ENCODE peak calls at places on chromosomes 12 and 14, in four cellular contexts. One of them, this sample, is unnamed.

GRCh38 chr12:52832451-52832850 is 1.7 kb downstream of the KRT79 start:
- DNase-seq in HCT116: no peak
- DNase-seq in mammary epithelial cell: no peak
- DNase-seq in pancreas: no peak
- DNase-seq in this sample: no peak

GRCh38 chr14:85276829-85277228 is 253.1 kb upstream of the FLRT2 start:
- DNase-seq in HCT116: no peak
- DNase-seq in mammary epithelial cell: no peak
- DNase-seq in pancreas: no peak
- DNase-seq in this sample: no peak

GRCh38 chr12:102427542-102427923 is 52.8 kb downstream of the IGF1 start:
- DNase-seq in HCT116: no peak
- DNase-seq in mammary epithelial cell: no peak
- DNase-seq in pancreas: peak
- DNase-seq in this sample: no peak

GRCh38 chr14:88388741-88389282 is 3.4 kb downstream of the SPATA7 start:
- DNase-seq in HCT116: no peak
- DNase-seq in mammary epithelial cell: no peak
- DNase-seq in pancreas: no peak
- DNase-seq in this sample: no peak

GRCh38 chr12:66196806-66197205 is 7.8 kb downstream of the IRAK3 start:
- DNase-seq in HCT116: no peak
- DNase-seq in mammary epithelial cell: no peak
- DNase-seq in pancreas: no peak
- DNase-seq in this sample: no peak

GRCh38 chr14:31678421-31679249 is 117.4 kb downstream of the NUBPL start:
- DNase-seq in HCT116: no peak
- DNase-seq in mammary epithelial cell: no peak
- DNase-seq in pancreas: no peak
- DNase-seq in this sample: no peak

GRCh38 chr14:31967669-31967975 is 109.5 kb upstream of the ARHGAP5 start:
- DNase-seq in HCT116: no peak
- DNase-seq in mammary epithelial cell: no peak
- DNase-seq in pancreas: no peak
- DNase-seq in this sample: no peak

GRCh38 chr12:25315388-25315787 is 64.7 kb upstream of the KRAS start:
- DNase-seq in HCT116: no peak
- DNase-seq in mammary epithelial cell: no peak
- DNase-seq in pancreas: no peak
- DNase-seq in this sample: no peak

GRCh38 chr12:99996095-99996494 is 11.4 kb upstream of the ANKS1B start:
- DNase-seq in HCT116: no peak
- DNase-seq in mammary epithelial cell: no peak
- DNase-seq in pancreas: no peak
- DNase-seq in this sample: no peak

GRCh38 chr14:64506751-64507150 is 2.2 kb downstream of the ZBTB1 start:
- DNase-seq in HCT116: no peak
- DNase-seq in mammary epithelial cell: no peak
- DNase-seq in pancreas: no peak
- DNase-seq in this sample: no peak

GRCh38 chr12:9049520-9050133 is 60.3 kb downstream of the KLRG1 start:
- DNase-seq in HCT116: peak
- DNase-seq in mammary epithelial cell: peak
- DNase-seq in pancreas: no peak
- DNase-seq in this sample: peak

GRCh38 chr14:70808023-70808401 is 1.3 kb downstream of the MAP3K9 start:
- DNase-seq in HCT116: peak
- DNase-seq in mammary epithelial cell: no peak
- DNase-seq in pancreas: peak
- DNase-seq in this sample: no peak

GRCh38 chr14:63273717-63274673 is 44.7 kb downstream of the GPHB5 start:
- DNase-seq in HCT116: no peak
- DNase-seq in mammary epithelial cell: no peak
- DNase-seq in pancreas: no peak
- DNase-seq in this sample: no peak

GRCh38 chr12:81329088-81329487 is 251.2 kb downstream of the ACSS3 start:
- DNase-seq in HCT116: no peak
- DNase-seq in mammary epithelial cell: peak
- DNase-seq in pancreas: no peak
- DNase-seq in this sample: no peak

GRCh38 chr12:57632369-57632897 is 568 bp downstream of the B4GALNT1 start:
- DNase-seq in HCT116: no peak
- DNase-seq in mammary epithelial cell: peak
- DNase-seq in pancreas: no peak
- DNase-seq in this sample: no peak

GRCh38 chr12:33248364-33248763 is 191.3 kb downstream of the SYT10 start:
- DNase-seq in HCT116: no peak
- DNase-seq in mammary epithelial cell: no peak
- DNase-seq in pancreas: no peak
- DNase-seq in this sample: no peak

GRCh38 chr12:111410229-111411186 is 4.8 kb downstream of the SH2B3 start:
- DNase-seq in HCT116: no peak
- DNase-seq in mammary epithelial cell: no peak
- DNase-seq in pancreas: no peak
- DNase-seq in this sample: no peak

GRCh38 chr14:68191567-68192321 is 372.2 kb downstream of the RAD51B start:
- DNase-seq in HCT116: peak
- DNase-seq in mammary epithelial cell: peak
- DNase-seq in pancreas: no peak
- DNase-seq in this sample: peak

GRCh38 chr12:52010152-52010622 is 3.4 kb downstream of the TAMALIN start:
- DNase-seq in HCT116: no peak
- DNase-seq in mammary epithelial cell: no peak
- DNase-seq in pancreas: peak
- DNase-seq in this sample: no peak

GRCh38 chr12:73998894-73999293 is 538.7 kb upstream of the ATXN7L3B start:
- DNase-seq in HCT116: no peak
- DNase-seq in mammary epithelial cell: no peak
- DNase-seq in pancreas: no peak
- DNase-seq in this sample: no peak

GRCh38 chr14:95500201-95500681 is 16.2 kb downstream of the SYNE3 start:
- DNase-seq in HCT116: no peak
- DNase-seq in mammary epithelial cell: no peak
- DNase-seq in pancreas: no peak
- DNase-seq in this sample: no peak

GRCh38 chr12:122799635-122800243 is 25.4 kb downstream of the CCDC62 start:
- DNase-seq in HCT116: no peak
- DNase-seq in mammary epithelial cell: no peak
- DNase-seq in pancreas: no peak
- DNase-seq in this sample: no peak

GRCh38 chr12:110647669-110648068 is 33.7 kb downstream of the TCTN1 start:
- DNase-seq in HCT116: no peak
- DNase-seq in mammary epithelial cell: no peak
- DNase-seq in pancreas: no peak
- DNase-seq in this sample: no peak

GRCh38 chr14:52061380-52061779 is 7.5 kb downstream of the NID2 start:
- DNase-seq in HCT116: no peak
- DNase-seq in mammary epithelial cell: no peak
- DNase-seq in pancreas: no peak
- DNase-seq in this sample: no peak

GRCh38 chr12:131211279-131211938 is 257.7 kb downstream of the ADGRD1 start:
- DNase-seq in HCT116: no peak
- DNase-seq in mammary epithelial cell: no peak
- DNase-seq in pancreas: no peak
- DNase-seq in this sample: no peak

DNA sequence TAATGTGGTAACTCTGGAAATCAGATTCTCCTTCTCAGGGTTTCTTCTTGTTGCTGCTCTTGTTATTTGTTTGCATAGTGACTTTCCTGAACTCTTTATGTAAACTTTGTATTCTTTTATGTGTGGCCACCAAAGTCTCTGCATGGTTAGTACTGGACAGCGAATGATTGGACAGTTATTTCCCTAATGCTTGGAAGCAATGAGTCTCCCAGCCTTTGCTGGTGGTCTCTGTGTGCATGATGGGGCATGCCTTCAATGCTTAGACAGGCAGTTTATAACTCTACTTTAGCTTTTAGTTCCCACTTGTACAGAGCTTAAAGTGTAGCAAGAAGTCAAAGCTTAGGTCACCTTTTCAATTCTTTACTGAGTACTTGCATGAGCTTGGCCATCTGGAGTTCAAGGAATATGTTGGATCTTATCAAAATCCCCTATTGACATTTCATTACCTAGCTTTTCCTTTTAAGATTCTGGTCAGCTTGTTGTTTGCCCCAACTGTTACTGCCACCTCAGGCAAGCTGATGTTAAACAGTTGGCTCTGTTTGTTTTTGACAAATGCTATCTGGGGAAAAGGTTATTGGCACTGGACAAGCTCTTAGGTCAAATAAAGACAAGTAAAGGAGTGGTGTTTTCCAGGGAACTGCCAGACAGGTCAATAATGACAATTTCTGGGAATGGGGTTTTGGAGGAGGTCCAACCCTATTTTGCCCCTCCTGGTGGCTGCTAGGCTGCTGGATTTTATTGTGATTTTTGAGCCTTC is 12.3 kb downstream of the CCDC91 start:
- DNase-seq in HCT116: no peak
- DNase-seq in mammary epithelial cell: no peak
- DNase-seq in pancreas: no peak
- DNase-seq in this sample: no peak
- TF ChIP-seq CTCF in HCT116: no peak
- TF ChIP-seq CTCF in mammary epithelial cell: no peak
- TF ChIP-seq CTCF in pancreas: no peak
- TF ChIP-seq CTCF in this sample: no peak

GRCh38 chr12:98997-99396 is 32.4 kb downstream of the IQSEC3 start:
- DNase-seq in HCT116: no peak
- DNase-seq in mammary epithelial cell: no peak
- DNase-seq in pancreas: no peak
- DNase-seq in this sample: no peak
- H3K27ac ChIP-seq in HCT116: no peak
- H3K27ac ChIP-seq in mammary epithelial cell: no peak
- H3K27ac ChIP-seq in pancreas: no peak
- H3K27ac ChIP-seq in this sample: no peak

DNA sequence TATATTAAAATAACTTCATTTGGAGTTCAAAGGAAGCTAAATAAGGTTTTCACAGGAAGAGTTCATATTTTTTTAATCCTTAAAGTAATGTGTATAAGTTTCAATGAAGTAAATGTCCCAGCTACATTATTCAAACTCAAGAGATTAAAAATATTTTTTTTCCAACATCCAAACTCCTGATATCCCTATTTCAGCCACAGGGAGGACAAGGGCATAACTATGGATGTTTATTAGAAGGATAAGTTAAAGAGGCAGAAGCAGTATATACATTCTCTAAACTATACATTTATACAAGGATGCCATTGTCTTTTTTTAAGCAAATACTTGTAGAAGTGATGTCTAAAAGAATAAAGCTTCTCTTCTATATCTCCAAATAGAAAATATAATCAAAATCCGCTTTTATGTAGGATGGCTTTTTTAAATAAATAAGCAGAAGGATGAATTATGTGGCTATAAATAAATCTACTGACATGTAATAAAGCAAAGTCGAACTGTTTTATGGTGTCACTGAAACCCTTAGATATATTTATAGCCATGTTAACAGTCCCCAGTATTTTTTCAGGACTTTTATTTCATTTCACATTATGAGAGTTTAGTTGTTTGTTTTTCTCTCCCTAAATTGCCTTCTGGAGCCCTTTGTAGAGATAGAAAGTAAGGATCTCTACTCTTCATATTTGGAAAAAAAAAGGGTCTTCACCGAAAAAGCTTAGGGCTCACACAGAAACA is 936.5 kb downstream of the DIO2 start:
- DNase-seq in HCT116: no peak
- DNase-seq in mammary epithelial cell: no peak
- DNase-seq in pancreas: no peak
- DNase-seq in this sample: no peak
- TF ChIP-seq CTCF in HCT116: no peak
- TF ChIP-seq CTCF in mammary epithelial cell: no peak
- TF ChIP-seq CTCF in pancreas: no peak
- TF ChIP-seq CTCF in this sample: no peak

GRCh38 chr14:103504991-103505565 is 17.6 kb downstream of the CKB start:
- DNase-seq in HCT116: no peak
- DNase-seq in mammary epithelial cell: no peak
- DNase-seq in pancreas: no peak
- DNase-seq in this sample: no peak
- H3K27ac ChIP-seq in HCT116: no peak
- H3K27ac ChIP-seq in mammary epithelial cell: no peak
- H3K27ac ChIP-seq in pancreas: no peak
- H3K27ac ChIP-seq in this sample: peak

GRCh38 chr12:115897718-115898117 is 379.8 kb downstream of the MED13L start:
- DNase-seq in HCT116: no peak
- DNase-seq in mammary epithelial cell: no peak
- DNase-seq in pancreas: no peak
- DNase-seq in this sample: no peak

GRCh38 chr12:115891551-115891950 is 385.9 kb downstream of the MED13L start:
- DNase-seq in HCT116: no peak
- DNase-seq in mammary epithelial cell: no peak
- DNase-seq in pancreas: no peak
- DNase-seq in this sample: no peak

GRCh38 chr12:115898670-115899069 is 378.8 kb downstream of the MED13L start:
- DNase-seq in HCT116: no peak
- DNase-seq in mammary epithelial cell: no peak
- DNase-seq in pancreas: no peak
- DNase-seq in this sample: no peak

DNA sequence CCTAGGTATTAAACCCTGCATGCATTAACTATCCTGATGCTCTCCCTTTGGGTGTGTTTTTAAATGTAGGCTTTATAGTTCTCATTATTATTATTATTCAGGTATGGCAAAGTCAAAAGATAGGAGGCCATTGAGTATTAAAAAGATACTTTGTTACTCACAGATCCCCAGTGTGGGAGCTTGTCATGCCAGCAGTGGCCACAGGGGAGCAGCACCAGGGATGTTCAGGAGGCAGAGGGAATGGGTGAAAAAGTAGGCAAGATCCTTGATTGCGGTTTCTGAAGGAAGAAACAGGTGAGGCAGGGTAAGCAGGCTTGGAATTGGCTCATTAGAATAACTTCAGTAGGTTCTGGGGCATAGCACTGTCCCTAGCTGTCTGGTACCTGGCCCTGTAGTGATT is 382.2 kb downstream of the MED13L start:
- DNase-seq in HCT116: no peak
- DNase-seq in mammary epithelial cell: no peak
- DNase-seq in pancreas: no peak
- DNase-seq in this sample: no peak
- TF ChIP-seq CTCF in HCT116: no peak
- TF ChIP-seq CTCF in mammary epithelial cell: peak
- TF ChIP-seq CTCF in pancreas: no peak
- TF ChIP-seq CTCF in this sample: peak

DNA sequence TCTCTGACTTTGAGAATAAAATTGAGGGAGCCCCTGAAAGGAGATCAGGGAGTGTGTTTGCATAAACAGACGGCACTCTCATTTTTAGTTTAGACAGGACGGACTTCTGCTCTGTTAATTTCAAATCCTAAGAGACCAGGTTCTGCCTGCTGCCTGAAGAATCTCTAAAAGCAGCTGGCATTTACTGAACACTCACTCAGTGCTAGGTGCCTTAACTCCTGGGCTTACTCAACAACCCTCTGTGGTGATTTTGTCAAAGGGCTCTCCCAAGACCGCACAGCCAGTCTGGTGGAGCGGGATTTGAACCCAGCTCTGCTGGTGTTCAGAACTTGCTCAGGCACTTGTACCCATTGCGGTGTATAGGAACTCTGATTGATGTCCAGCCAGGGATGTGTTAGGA is 2.2 kb downstream of the ORAI1 start:
- DNase-seq in HCT116: no peak
- DNase-seq in mammary epithelial cell: no peak
- DNase-seq in pancreas: no peak
- DNase-seq in this sample: no peak
- H3K27ac ChIP-seq in HCT116: peak
- H3K27ac ChIP-seq in mammary epithelial cell: no peak
- H3K27ac ChIP-seq in pancreas: no peak
- H3K27ac ChIP-seq in this sample: peak

This sample was measured in RWPE1.